ENCODE peak calls at places on chromosomes 11 and 22, in five cellular contexts. X, V, C, F and H are unnamed samples. For H3K27me3, the result is how much of the 10 kb centered on the place peaks cover.

GRCh38 chr22:19943665-19944026 is 2.0 kb upstream of the TXNRD2 start:
- DNase-seq in X (no peak), V (peak), C (no peak), F (peak), H (peak)

GRCh38 chr11:16917941-16918340 is 96.3 kb downstream of the PLEKHA7 start:
- DNase-seq in X (no peak), V (no peak), C (no peak), F (no peak), H (no peak)

GRCh38 chr11:1761857-1762536 is 1.7 kb downstream of the CTSD start:
- DNase-seq in X (no peak), V (peak), C (no peak), F (no peak), H (no peak)

GRCh38 chr11:59053387-59053786 is 32.7 kb upstream of the GLYATL1B start:
- DNase-seq in X (peak), V (peak), C (peak), F (peak), H (peak)

GRCh38 chr11:45267660-45268340 is 18.3 kb downstream of the SYT13 start:
- DNase-seq in X (no peak), V (no peak), C (no peak), F (no peak), H (no peak)

GRCh38 chr22:31344369-31345330 is 1.5 kb downstream of the PATZ1 start:
- DNase-seq in X (peak), V (peak), C (peak), F (peak), H (no peak)

GRCh38 chr11:120182357-120182756 is 28.5 kb upstream of the OAF start:
- DNase-seq in X (no peak), V (no peak), C (no peak), F (peak), H (no peak)

GRCh38 chr11:122153746-122154145 is 37.7 kb upstream of the BLID start:
- DNase-seq in X (no peak), V (peak), C (no peak), F (no peak), H (no peak)

GRCh38 chr11:71488968-71489265 is 35.9 kb downstream of the NADSYN1 start:
- DNase-seq in X (no peak), V (no peak), C (no peak), F (no peak), H (no peak)

GRCh38 chr11:90635145-90635544 is 412.3 kb upstream of the CHORDC1 start:
- DNase-seq in X (no peak), V (no peak), C (no peak), F (no peak), H (no peak)

GRCh38 chr11:63817758-63818498 is 4.7 kb downstream of the SPINDOC start:
- DNase-seq in X (no peak), V (no peak), C (no peak), F (no peak), H (no peak)

GRCh38 chr22:30717331-30717921 is 22.8 kb downstream of the OSBP2 start:
- DNase-seq in X (no peak), V (peak), C (no peak), F (no peak), H (no peak)

GRCh38 chr22:48751539-48752437 is 1075.9 kb downstream of the BRD1 start:
- DNase-seq in X (no peak), V (no peak), C (no peak), F (no peak), H (no peak)

GRCh38 chr22:27875951-27876350 is 43.1 kb downstream of the PITPNB start:
- DNase-seq in X (no peak), V (no peak), C (no peak), F (no peak), H (no peak)

GRCh38 chr11:129457321-129457720 is 81.7 kb downstream of the BARX2 start:
- DNase-seq in X (no peak), V (no peak), C (no peak), F (no peak), H (peak)

GRCh38 chr22:26922804-26923203 is 265.4 kb downstream of the MIAT start:
- DNase-seq in X (no peak), V (no peak), C (no peak), F (no peak), H (no peak)

GRCh38 chr11:102639656-102640055 is 14.5 kb upstream of the MMP20 start:
- DNase-seq in X (no peak), V (no peak), C (no peak), F (no peak), H (no peak)

GRCh38 chr11:73453562-73453961 is 77.4 kb downstream of the RELT start:
- DNase-seq in X (no peak), V (peak), C (no peak), F (no peak), H (no peak)

DNA sequence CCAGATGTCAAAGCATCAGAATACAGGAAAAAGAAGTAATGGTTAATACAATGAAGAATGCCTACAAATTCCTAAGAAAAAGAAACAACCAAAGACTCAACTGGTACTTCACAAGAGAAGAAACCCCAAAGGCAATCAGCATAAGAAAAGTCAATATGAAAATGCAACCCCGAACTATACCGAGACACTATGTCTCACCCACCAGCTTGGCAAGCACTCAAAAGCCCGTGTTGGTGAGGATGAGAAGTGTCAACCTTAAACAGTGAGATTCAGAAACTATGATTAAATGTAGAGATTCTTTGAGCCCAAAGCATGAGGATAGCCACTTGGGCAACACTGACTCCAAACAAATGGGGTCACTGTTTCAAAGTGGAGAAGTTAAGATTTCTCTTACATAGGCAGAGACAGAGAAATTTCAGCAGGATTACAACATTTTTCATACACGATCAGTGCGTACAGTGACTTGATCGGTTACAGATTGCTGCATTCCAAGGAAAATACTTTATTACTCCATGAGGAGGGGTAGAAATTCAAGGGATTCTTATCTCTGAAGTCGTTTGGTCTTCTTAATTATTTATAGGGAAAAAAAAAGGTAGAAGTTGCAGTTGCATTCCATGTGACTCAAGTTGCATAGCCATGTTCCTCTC is 10.9 kb upstream of the SMIM38 start:
- DNase-seq in X (no peak), V (peak), C (no peak), F (no peak), H (peak)
- H3K27me3 ChIP-seq in X (under half), V (under half), C (under half), F (under half), H (under half)

GRCh38 chr11:12813371-12814225 is 139.4 kb downstream of the TEAD1 start:
- DNase-seq in X (no peak), V (peak), C (no peak), F (peak), H (no peak)
- H3K27ac ChIP-seq in X (no peak), V (peak), C (peak), F (peak), H (peak)

DNA sequence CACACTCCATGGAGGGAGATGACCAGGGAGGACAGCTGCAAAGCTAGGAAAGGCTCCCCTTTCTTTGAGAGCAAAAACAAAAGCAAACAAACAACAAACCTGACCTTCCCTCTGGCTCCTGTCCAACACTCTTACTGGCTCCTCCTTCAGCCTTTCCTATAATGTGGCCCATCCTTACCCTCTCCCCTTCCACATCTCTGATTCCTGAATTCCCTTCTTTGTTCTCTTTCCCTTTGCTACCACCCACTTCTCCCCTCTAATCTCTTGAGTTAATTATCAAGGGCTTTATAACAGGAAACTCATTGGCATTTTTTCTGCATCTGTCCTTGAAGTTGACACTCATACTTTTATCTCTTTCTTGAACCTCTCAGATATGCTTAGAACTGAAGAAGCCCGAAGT is 56.3 kb downstream of the ZNF280B start:
- DNase-seq in X (no peak), V (no peak), C (no peak), F (no peak), H (no peak)
- H3K27me3 ChIP-seq in X (under half), V (under half), C (half or more), F (under half), H (under half)

GRCh38 chr11:114290503-114291239 is 5.5 kb upstream of the NNMT start:
- DNase-seq in X (no peak), V (peak), C (no peak), F (no peak), H (no peak)

GRCh38 chr11:114291847-114292680 is 4.1 kb upstream of the NNMT start:
- DNase-seq in X (no peak), V (peak), C (no peak), F (no peak), H (no peak)

GRCh38 chr11:114291381-114291780 is 4.8 kb upstream of the NNMT start:
- DNase-seq in X (no peak), V (peak), C (no peak), F (no peak), H (no peak)

GRCh38 chr11:114295676-114296081 is 520 bp upstream of the NNMT start:
- DNase-seq in X (no peak), V (peak), C (no peak), F (no peak), H (no peak)

DNA sequence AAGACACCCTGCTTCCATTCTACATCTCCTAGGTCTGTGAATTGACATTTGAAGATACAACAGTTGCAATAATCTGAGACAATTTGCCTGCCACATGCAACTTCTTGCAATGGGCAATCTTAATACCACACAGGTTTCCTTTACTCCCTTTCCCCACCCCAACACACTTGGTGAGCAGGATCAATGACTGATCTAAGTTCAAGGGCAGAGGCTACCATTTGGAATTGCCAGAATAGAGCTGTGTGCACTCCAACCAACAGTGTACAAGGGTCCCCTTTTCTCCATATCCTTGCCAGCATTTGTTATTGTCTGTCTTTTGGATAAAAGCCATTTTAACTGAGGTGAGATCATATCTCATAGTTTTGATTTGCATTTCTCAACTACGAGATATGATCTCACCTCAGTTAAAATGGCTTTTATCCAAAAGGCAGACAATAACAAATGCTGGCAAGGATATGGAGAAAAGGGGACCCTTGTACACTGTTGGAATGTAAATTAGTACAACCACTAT is 2.9 kb upstream of the NNMT start:
- DNase-seq in X (no peak), V (no peak), C (no peak), F (no peak), H (no peak)
- H3K27ac ChIP-seq in X (no peak), V (peak), C (peak), F (no peak), H (peak)

DNA sequence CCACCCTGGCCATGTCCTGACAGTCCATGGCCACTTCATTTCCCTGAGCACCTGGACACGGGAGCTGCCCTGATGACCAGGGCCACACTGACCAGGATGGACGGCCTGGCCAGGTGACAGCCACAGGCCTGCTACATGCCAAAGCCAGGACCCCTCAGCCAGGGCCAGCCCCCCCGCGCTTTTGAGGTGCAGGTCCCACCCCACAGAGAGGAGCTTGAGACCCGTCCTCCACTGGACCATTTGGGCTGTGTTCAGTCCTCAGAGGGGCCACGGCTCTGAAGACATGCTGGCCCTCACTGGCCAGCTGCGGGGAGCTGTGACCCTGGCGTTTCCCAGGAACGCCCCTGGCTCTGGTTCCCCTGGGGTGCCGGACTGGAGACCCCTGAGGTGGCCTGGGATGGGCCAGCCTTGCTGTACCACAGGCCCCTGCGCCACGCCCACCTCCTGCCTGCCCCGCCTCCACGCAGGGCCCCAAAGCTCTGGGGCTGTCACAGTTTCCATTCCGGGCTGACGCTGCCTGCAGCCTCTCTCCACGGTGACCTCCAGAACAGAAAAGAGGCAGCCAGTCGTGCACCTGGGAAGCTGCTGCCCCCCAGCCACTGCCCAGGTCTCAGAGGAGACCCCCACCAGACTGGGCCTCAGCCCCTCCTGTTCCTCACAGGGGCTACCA is 18.2 kb downstream of the EPS8L2 start:
- DNase-seq in X (peak), V (no peak), C (no peak), F (no peak), H (no peak)
- H3K27me3 ChIP-seq in X (under half), V (under half), C (half or more), F (under half), H (half or more)

GRCh38 chr22:42536166-42536565 is 16.6 kb upstream of the RRP7A start:
- DNase-seq in X (no peak), V (no peak), C (no peak), F (no peak), H (no peak)

GRCh38 chr22:42528591-42529307 is 9.2 kb upstream of the RRP7A start:
- DNase-seq in X (no peak), V (no peak), C (no peak), F (no peak), H (no peak)

DNA sequence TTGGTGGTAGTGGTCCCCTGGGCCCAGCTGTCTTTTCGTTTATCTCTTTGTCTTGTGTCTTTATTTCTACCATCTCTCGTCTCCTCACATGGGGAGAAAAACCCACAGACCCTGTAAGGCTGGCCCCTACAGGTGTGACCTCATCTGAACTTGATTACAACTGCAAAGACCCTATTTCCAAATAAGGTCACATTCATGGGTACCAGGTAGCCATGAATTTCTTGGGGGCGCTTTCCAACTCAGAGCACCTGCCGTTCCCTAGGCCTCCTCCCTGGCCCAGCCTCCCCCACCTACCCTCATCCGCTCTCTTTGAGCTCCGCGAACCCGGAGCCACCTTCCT is 14.0 kb upstream of the RRP7A start:
- DNase-seq in X (no peak), V (no peak), C (no peak), F (no peak), H (no peak)
- H3K27ac ChIP-seq in X (no peak), V (no peak), C (no peak), F (no peak), H (no peak)